ENCODE peak calls at places on chromosome 3, in eight cellular contexts. One of them, this sample, is unnamed.
A peak's percentile ranks its signal among the peaks of the same experiment; 100 is the strongest.

GRCh38 chr3:139292933-139293664 is 50.7 kb upstream of the MRPS22 start:
- DNase-seq in tibial artery: no peak
- DNase-seq in fibroblast of the conjunctiva: no peak
- DNase-seq in NCI-H1930: no peak
- DNase-seq in NCI-H1092 treated with DMSO at 0.1 percent for 48 hours: no peak
- DNase-seq in SHP77: no peak
- DNase-seq in substantia nigra: no peak
- DNase-seq in activated naive CD4-positive, alpha-beta T cell treated with Interleukin-2 at 50 U/mL for 16 hours: no peak
- DNase-seq in this sample: no peak

GRCh38 chr3:112858410-112859069 is 11.9 kb upstream of the CD200R1L start:
- DNase-seq in NCI-H1930: no peak
- DNase-seq in tibial artery: no peak
- DNase-seq in SHP77: no peak
- DNase-seq in NCI-H1092 treated with DMSO at 0.1 percent for 48 hours: no peak
- DNase-seq in substantia nigra: no peak
- DNase-seq in activated naive CD4-positive, alpha-beta T cell treated with Interleukin-2 at 50 U/mL for 16 hours: peak; percentile 21
- DNase-seq in fibroblast of the conjunctiva: no peak
- DNase-seq in this sample: no peak

GRCh38 chr3:12229896-12230295 is 59.0 kb upstream of the PPARG start:
- DNase-seq in fibroblast of the conjunctiva: no peak
- DNase-seq in tibial artery: no peak
- DNase-seq in SHP77: no peak
- DNase-seq in NCI-H1092 treated with DMSO at 0.1 percent for 48 hours: no peak
- DNase-seq in substantia nigra: no peak
- DNase-seq in NCI-H1930: no peak
- DNase-seq in activated naive CD4-positive, alpha-beta T cell treated with Interleukin-2 at 50 U/mL for 16 hours: no peak
- DNase-seq in this sample: no peak

GRCh38 chr3:64067510-64068346 is 44.4 kb upstream of the PSMD6 start:
- DNase-seq in NCI-H1930: no peak
- DNase-seq in NCI-H1092 treated with DMSO at 0.1 percent for 48 hours: no peak
- DNase-seq in substantia nigra: no peak
- DNase-seq in SHP77: no peak
- DNase-seq in tibial artery: no peak
- DNase-seq in fibroblast of the conjunctiva: no peak
- DNase-seq in activated naive CD4-positive, alpha-beta T cell treated with Interleukin-2 at 50 U/mL for 16 hours: no peak
- DNase-seq in this sample: no peak

GRCh38 chr3:23004971-23005370 is 198.2 kb upstream of the UBE2E2 start:
- DNase-seq in SHP77: no peak
- DNase-seq in substantia nigra: no peak
- DNase-seq in activated naive CD4-positive, alpha-beta T cell treated with Interleukin-2 at 50 U/mL for 16 hours: no peak
- DNase-seq in NCI-H1092 treated with DMSO at 0.1 percent for 48 hours: no peak
- DNase-seq in tibial artery: no peak
- DNase-seq in fibroblast of the conjunctiva: no peak
- DNase-seq in NCI-H1930: no peak
- DNase-seq in this sample: no peak

GRCh38 chr3:45528429-45528828 is 66.1 kb upstream of the LIMD1 start:
- DNase-seq in NCI-H1092 treated with DMSO at 0.1 percent for 48 hours: no peak
- DNase-seq in SHP77: no peak
- DNase-seq in tibial artery: no peak
- DNase-seq in NCI-H1930: no peak
- DNase-seq in fibroblast of the conjunctiva: no peak
- DNase-seq in activated naive CD4-positive, alpha-beta T cell treated with Interleukin-2 at 50 U/mL for 16 hours: peak; percentile 37
- DNase-seq in substantia nigra: no peak
- DNase-seq in this sample: no peak

GRCh38 chr3:4474683-4475490 is 7.8 kb upstream of the SUMF1 start:
- DNase-seq in NCI-H1092 treated with DMSO at 0.1 percent for 48 hours: no peak
- DNase-seq in SHP77: peak; percentile 13
- DNase-seq in fibroblast of the conjunctiva: peak; percentile 46
- DNase-seq in activated naive CD4-positive, alpha-beta T cell treated with Interleukin-2 at 50 U/mL for 16 hours: peak; percentile 27
- DNase-seq in NCI-H1930: no peak
- DNase-seq in substantia nigra: no peak
- DNase-seq in tibial artery: peak; percentile 88
- DNase-seq in this sample: no peak

GRCh38 chr3:150223568-150223967 is 184.5 kb upstream of the TSC22D2 start:
- DNase-seq in activated naive CD4-positive, alpha-beta T cell treated with Interleukin-2 at 50 U/mL for 16 hours: no peak
- DNase-seq in NCI-H1930: no peak
- DNase-seq in fibroblast of the conjunctiva: no peak
- DNase-seq in tibial artery: no peak
- DNase-seq in NCI-H1092 treated with DMSO at 0.1 percent for 48 hours: no peak
- DNase-seq in SHP77: no peak
- DNase-seq in substantia nigra: no peak
- DNase-seq in this sample: no peak

GRCh38 chr3:162436826-162437225 is 940.2 kb downstream of the OTOL1 start:
- DNase-seq in fibroblast of the conjunctiva: no peak
- DNase-seq in SHP77: no peak
- DNase-seq in activated naive CD4-positive, alpha-beta T cell treated with Interleukin-2 at 50 U/mL for 16 hours: no peak
- DNase-seq in NCI-H1092 treated with DMSO at 0.1 percent for 48 hours: no peak
- DNase-seq in substantia nigra: no peak
- DNase-seq in NCI-H1930: no peak
- DNase-seq in tibial artery: no peak
- DNase-seq in this sample: no peak

GRCh38 chr3:158846803-158847465 is 45.1 kb downstream of the MFSD1 start:
- DNase-seq in NCI-H1930: no peak
- DNase-seq in fibroblast of the conjunctiva: no peak
- DNase-seq in activated naive CD4-positive, alpha-beta T cell treated with Interleukin-2 at 50 U/mL for 16 hours: no peak
- DNase-seq in NCI-H1092 treated with DMSO at 0.1 percent for 48 hours: no peak
- DNase-seq in substantia nigra: no peak
- DNase-seq in SHP77: no peak
- DNase-seq in tibial artery: no peak
- DNase-seq in this sample: no peak

GRCh38 chr3:130386604-130387263 is 41.3 kb downstream of the COL6A5 start:
- DNase-seq in tibial artery: no peak
- DNase-seq in SHP77: no peak
- DNase-seq in NCI-H1930: no peak
- DNase-seq in fibroblast of the conjunctiva: no peak
- DNase-seq in substantia nigra: no peak
- DNase-seq in activated naive CD4-positive, alpha-beta T cell treated with Interleukin-2 at 50 U/mL for 16 hours: no peak
- DNase-seq in NCI-H1092 treated with DMSO at 0.1 percent for 48 hours: no peak
- DNase-seq in this sample: no peak

GRCh38 chr3:58052373-58053273 is 44.4 kb downstream of the FLNB start:
- DNase-seq in substantia nigra: peak; percentile 33
- DNase-seq in SHP77: no peak
- DNase-seq in NCI-H1092 treated with DMSO at 0.1 percent for 48 hours: no peak
- DNase-seq in activated naive CD4-positive, alpha-beta T cell treated with Interleukin-2 at 50 U/mL for 16 hours: peak; percentile 37
- DNase-seq in NCI-H1930: no peak
- DNase-seq in fibroblast of the conjunctiva: peak; percentile 87
- DNase-seq in tibial artery: peak; percentile 92
- DNase-seq in this sample: peak; percentile 94

GRCh38 chr3:64223809-64224570 is 1.3 kb downstream of the PRICKLE2 start:
- DNase-seq in NCI-H1930: no peak
- DNase-seq in activated naive CD4-positive, alpha-beta T cell treated with Interleukin-2 at 50 U/mL for 16 hours: no peak
- DNase-seq in NCI-H1092 treated with DMSO at 0.1 percent for 48 hours: no peak
- DNase-seq in substantia nigra: no peak
- DNase-seq in fibroblast of the conjunctiva: peak; percentile 55
- DNase-seq in tibial artery: no peak
- DNase-seq in SHP77: peak; percentile 11
- DNase-seq in this sample: no peak

GRCh38 chr3:144403040-144403457 is 431.4 kb downstream of the DIPK2A start:
- DNase-seq in SHP77: no peak
- DNase-seq in NCI-H1930: no peak
- DNase-seq in tibial artery: no peak
- DNase-seq in fibroblast of the conjunctiva: no peak
- DNase-seq in NCI-H1092 treated with DMSO at 0.1 percent for 48 hours: no peak
- DNase-seq in activated naive CD4-positive, alpha-beta T cell treated with Interleukin-2 at 50 U/mL for 16 hours: no peak
- DNase-seq in substantia nigra: no peak
- DNase-seq in this sample: no peak

GRCh38 chr3:49454457-49454856 is 15.6 kb upstream of the DAG1 start:
- DNase-seq in tibial artery: no peak
- DNase-seq in NCI-H1092 treated with DMSO at 0.1 percent for 48 hours: no peak
- DNase-seq in activated naive CD4-positive, alpha-beta T cell treated with Interleukin-2 at 50 U/mL for 16 hours: no peak
- DNase-seq in SHP77: peak; percentile 9
- DNase-seq in fibroblast of the conjunctiva: no peak
- DNase-seq in substantia nigra: no peak
- DNase-seq in NCI-H1930: no peak
- DNase-seq in this sample: no peak

GRCh38 chr3:128499724-128500275 is 6.8 kb upstream of the GATA2 start:
- DNase-seq in NCI-H1930: no peak
- DNase-seq in fibroblast of the conjunctiva: no peak
- DNase-seq in tibial artery: peak; percentile 2
- DNase-seq in activated naive CD4-positive, alpha-beta T cell treated with Interleukin-2 at 50 U/mL for 16 hours: no peak
- DNase-seq in substantia nigra: no peak
- DNase-seq in SHP77: no peak
- DNase-seq in NCI-H1092 treated with DMSO at 0.1 percent for 48 hours: no peak
- DNase-seq in this sample: no peak

GRCh38 chr3:58623961-58624360 is 42.6 kb downstream of the FAM3D start:
- DNase-seq in SHP77: no peak
- DNase-seq in NCI-H1930: no peak
- DNase-seq in substantia nigra: no peak
- DNase-seq in activated naive CD4-positive, alpha-beta T cell treated with Interleukin-2 at 50 U/mL for 16 hours: no peak
- DNase-seq in fibroblast of the conjunctiva: peak; percentile 64
- DNase-seq in NCI-H1092 treated with DMSO at 0.1 percent for 48 hours: no peak
- DNase-seq in tibial artery: no peak
- DNase-seq in this sample: no peak

GRCh38 chr3:87006844-87007439 is 16.0 kb upstream of the VGLL3 start:
- DNase-seq in NCI-H1930: no peak
- DNase-seq in activated naive CD4-positive, alpha-beta T cell treated with Interleukin-2 at 50 U/mL for 16 hours: no peak
- DNase-seq in NCI-H1092 treated with DMSO at 0.1 percent for 48 hours: no peak
- DNase-seq in SHP77: no peak
- DNase-seq in tibial artery: no peak
- DNase-seq in substantia nigra: no peak
- DNase-seq in fibroblast of the conjunctiva: no peak
- DNase-seq in this sample: no peak

GRCh38 chr3:8458711-8459110 is 42.9 kb upstream of the LMCD1 start:
- DNase-seq in fibroblast of the conjunctiva: peak; percentile 49
- DNase-seq in substantia nigra: no peak
- DNase-seq in NCI-H1092 treated with DMSO at 0.1 percent for 48 hours: no peak
- DNase-seq in NCI-H1930: no peak
- DNase-seq in activated naive CD4-positive, alpha-beta T cell treated with Interleukin-2 at 50 U/mL for 16 hours: no peak
- DNase-seq in tibial artery: peak; percentile 93
- DNase-seq in SHP77: peak; percentile 60
- DNase-seq in this sample: no peak

GRCh38 chr3:16606398-16606797 is 1.2 kb upstream of the DAZL start:
- DNase-seq in NCI-H1930: no peak
- DNase-seq in fibroblast of the conjunctiva: no peak
- DNase-seq in tibial artery: no peak
- DNase-seq in activated naive CD4-positive, alpha-beta T cell treated with Interleukin-2 at 50 U/mL for 16 hours: no peak
- DNase-seq in SHP77: no peak
- DNase-seq in substantia nigra: no peak
- DNase-seq in NCI-H1092 treated with DMSO at 0.1 percent for 48 hours: no peak
- DNase-seq in this sample: no peak

GRCh38 chr3:102400142-102400541 is 34.7 kb upstream of the ZPLD1 start:
- DNase-seq in SHP77: no peak
- DNase-seq in tibial artery: no peak
- DNase-seq in activated naive CD4-positive, alpha-beta T cell treated with Interleukin-2 at 50 U/mL for 16 hours: no peak
- DNase-seq in fibroblast of the conjunctiva: no peak
- DNase-seq in NCI-H1092 treated with DMSO at 0.1 percent for 48 hours: no peak
- DNase-seq in substantia nigra: no peak
- DNase-seq in NCI-H1930: no peak
- DNase-seq in this sample: no peak

GRCh38 chr3:184805351-184806038 is 6.5 kb upstream of the VPS8 start:
- DNase-seq in NCI-H1930: no peak
- DNase-seq in activated naive CD4-positive, alpha-beta T cell treated with Interleukin-2 at 50 U/mL for 16 hours: no peak
- DNase-seq in SHP77: peak; percentile 22
- DNase-seq in tibial artery: no peak
- DNase-seq in substantia nigra: no peak
- DNase-seq in fibroblast of the conjunctiva: no peak
- DNase-seq in NCI-H1092 treated with DMSO at 0.1 percent for 48 hours: peak; percentile 86
- DNase-seq in this sample: no peak

GRCh38 chr3:155252535-155252934 is 40.9 kb downstream of the STRIT1 start:
- DNase-seq in activated naive CD4-positive, alpha-beta T cell treated with Interleukin-2 at 50 U/mL for 16 hours: no peak
- DNase-seq in NCI-H1930: no peak
- DNase-seq in substantia nigra: no peak
- DNase-seq in tibial artery: no peak
- DNase-seq in fibroblast of the conjunctiva: no peak
- DNase-seq in NCI-H1092 treated with DMSO at 0.1 percent for 48 hours: no peak
- DNase-seq in SHP77: no peak
- DNase-seq in this sample: no peak

GRCh38 chr3:4019509-4019908 is 220.3 kb downstream of the LRRN1 start:
- DNase-seq in NCI-H1092 treated with DMSO at 0.1 percent for 48 hours: no peak
- DNase-seq in substantia nigra: no peak
- DNase-seq in tibial artery: no peak
- DNase-seq in activated naive CD4-positive, alpha-beta T cell treated with Interleukin-2 at 50 U/mL for 16 hours: no peak
- DNase-seq in NCI-H1930: no peak
- DNase-seq in fibroblast of the conjunctiva: no peak
- DNase-seq in SHP77: no peak
- DNase-seq in this sample: no peak

GRCh38 chr3:71432044-71432970 is 151.2 kb downstream of the FOXP1 start:
- DNase-seq in tibial artery: no peak
- DNase-seq in NCI-H1930: no peak
- DNase-seq in activated naive CD4-positive, alpha-beta T cell treated with Interleukin-2 at 50 U/mL for 16 hours: no peak
- DNase-seq in NCI-H1092 treated with DMSO at 0.1 percent for 48 hours: no peak
- DNase-seq in fibroblast of the conjunctiva: no peak
- DNase-seq in substantia nigra: no peak
- DNase-seq in SHP77: no peak
- DNase-seq in this sample: no peak

GRCh38 chr3:58049143-58049785 is 41.0 kb downstream of the FLNB start:
- DNase-seq in substantia nigra: no peak
- DNase-seq in NCI-H1930: no peak
- DNase-seq in SHP77: no peak
- DNase-seq in tibial artery: peak; percentile 78
- DNase-seq in fibroblast of the conjunctiva: peak; percentile 73
- DNase-seq in activated naive CD4-positive, alpha-beta T cell treated with Interleukin-2 at 50 U/mL for 16 hours: no peak
- DNase-seq in NCI-H1092 treated with DMSO at 0.1 percent for 48 hours: peak; percentile 3
- DNase-seq in this sample: peak; percentile 86

GRCh38 chr3:144265527-144266100 is 294.0 kb downstream of the DIPK2A start:
- DNase-seq in NCI-H1930: no peak
- DNase-seq in tibial artery: no peak
- DNase-seq in NCI-H1092 treated with DMSO at 0.1 percent for 48 hours: no peak
- DNase-seq in activated naive CD4-positive, alpha-beta T cell treated with Interleukin-2 at 50 U/mL for 16 hours: no peak
- DNase-seq in SHP77: no peak
- DNase-seq in substantia nigra: no peak
- DNase-seq in fibroblast of the conjunctiva: no peak
- DNase-seq in this sample: no peak

GRCh38 chr3:195909294-195909644 is 918 bp upstream of the TNK2 start:
- DNase-seq in SHP77: no peak
- DNase-seq in substantia nigra: no peak
- DNase-seq in NCI-H1092 treated with DMSO at 0.1 percent for 48 hours: peak; percentile 46
- DNase-seq in fibroblast of the conjunctiva: no peak
- DNase-seq in NCI-H1930: no peak
- DNase-seq in tibial artery: no peak
- DNase-seq in activated naive CD4-positive, alpha-beta T cell treated with Interleukin-2 at 50 U/mL for 16 hours: no peak
- DNase-seq in this sample: no peak

GRCh38 chr3:114586119-114586518 is 292.3 kb downstream of the TIGIT start:
- DNase-seq in SHP77: no peak
- DNase-seq in NCI-H1930: no peak
- DNase-seq in NCI-H1092 treated with DMSO at 0.1 percent for 48 hours: no peak
- DNase-seq in fibroblast of the conjunctiva: no peak
- DNase-seq in activated naive CD4-positive, alpha-beta T cell treated with Interleukin-2 at 50 U/mL for 16 hours: no peak
- DNase-seq in tibial artery: no peak
- DNase-seq in substantia nigra: no peak
- DNase-seq in this sample: no peak

This sample was measured in sigmoid colon.